ENCODE peak calls at places on chromosomes 5 and 9, in ten cellular contexts. C is stomach; Z is ovary; S is effector memory CD4-positive, alpha-beta T cell; B is CD8-positive, alpha-beta memory T cell; H is SJCRH30; D is fibroblast of lung; Y is LNCaP clone FGC; Q is prostate gland; T is IMR-90. O is an unnamed sample.

GRCh38 chr5:111697215-111697614 is 59.8 kb downstream of the NREP start:
- DNase-seq in S (no peak), H (no peak), Q (peak; percentile 13), D (peak; percentile 45), Z (no peak), B (no peak), T (no peak), C (no peak), Y (no peak), O (no peak)

GRCh38 chr9:9557804-9558334 is 1054.9 kb downstream of the PTPRD start:
- DNase-seq in D (no peak), B (no peak), S (no peak), Z (no peak), C (no peak), Y (no peak), H (no peak), Q (no peak), T (no peak), O (no peak)

GRCh38 chr5:138937392-138938387 is 62.6 kb upstream of the LRRTM2 start:
- DNase-seq in D (no peak), Y (no peak), T (no peak), Q (no peak), H (no peak), C (peak; percentile 24), Z (no peak), S (no peak), B (no peak), O (no peak)

GRCh38 chr9:131627846-131628820 is 82.8 kb downstream of the PRRT1B start:
- DNase-seq in H (peak; percentile 95), D (peak; percentile 95), C (peak; percentile 75), Q (no peak), Y (no peak), S (peak; percentile 68), T (peak; percentile 71), Z (no peak), B (peak; percentile 92), O (no peak)

GRCh38 chr5:44885903-44886302 is 77.2 kb downstream of the MRPS30 start:
- DNase-seq in D (peak; percentile 61), Y (no peak), T (no peak), C (no peak), H (no peak), Q (no peak), B (no peak), S (no peak), Z (no peak), O (no peak)

GRCh38 chr5:175059687-175060194 is 335.4 kb downstream of the MSX2 start:
- DNase-seq in Z (no peak), H (peak; percentile 86), Y (no peak), T (peak; percentile 62), C (no peak), B (no peak), D (peak; percentile 71), Q (no peak), S (no peak), O (no peak)

GRCh38 chr5:31581498-31582099 is 49.5 kb downstream of the C5orf22 start:
- DNase-seq in Y (peak; percentile 27), Q (no peak), B (no peak), H (no peak), Z (no peak), T (peak; percentile 52), C (no peak), S (no peak), D (peak; percentile 27), O (peak; percentile 13)

GRCh38 chr9:111957856-111958631 is 61.4 kb downstream of the UGCG start:
- DNase-seq in H (peak; percentile 55), B (no peak), D (peak; percentile 99), C (no peak), T (peak; percentile 99), Q (no peak), Y (no peak), Z (no peak), S (no peak), O (no peak)

GRCh38 chr5:77312411-77312810 is 101.9 kb downstream of the PDE8B start:
- DNase-seq in H (no peak), S (no peak), Q (no peak), Z (no peak), D (peak; percentile 18), T (peak; percentile 57), Y (no peak), B (no peak), C (no peak), O (no peak)

GRCh38 chr9:95078934-95079333 is 238.6 kb downstream of the FANCC start:
- DNase-seq in B (no peak), H (no peak), Q (no peak), D (no peak), C (peak; percentile 76), Z (no peak), Y (no peak), S (no peak), T (no peak), O (no peak)

GRCh38 chr5:64811050-64811640 is 42.4 kb downstream of the CWC27 start:
- DNase-seq in Q (no peak), D (peak; percentile 61), C (no peak), Y (peak; percentile 38), B (peak; percentile 21), Z (no peak), T (peak; percentile 81), S (no peak), H (peak; percentile 3), O (peak; percentile 15)

GRCh38 chr5:90093931-90094485 is 315.5 kb downstream of the CETN3 start:
- DNase-seq in T (no peak), Q (peak; percentile 36), H (no peak), C (no peak), D (no peak), B (no peak), S (no peak), Z (no peak), Y (no peak), O (no peak)

GRCh38 chr5:31962321-31962720 is 211.8 kb downstream of the GOLPH3 start:
- DNase-seq in H (no peak), Y (peak; percentile 17), B (no peak), T (no peak), D (no peak), S (no peak), Q (no peak), C (no peak), Z (no peak), O (no peak)

GRCh38 chr5:39131210-39132127 is 57.3 kb upstream of the RICTOR start:
- DNase-seq in H (no peak), S (no peak), Y (no peak), Z (no peak), Q (no peak), D (no peak), T (no peak), C (no peak), B (no peak), O (no peak)

GRCh38 chr5:37626266-37626665 is 213.6 kb downstream of the GDNF start:
- DNase-seq in Q (no peak), C (no peak), Y (no peak), Z (no peak), T (peak; percentile 39), D (no peak), H (no peak), B (no peak), S (no peak), O (no peak)

GRCh38 chr5:154577449-154577848 is 99.4 kb upstream of the HAND1 start:
- DNase-seq in H (no peak), C (no peak), D (no peak), Q (no peak), Z (no peak), Y (no peak), B (no peak), S (no peak), T (no peak), O (no peak)

GRCh38 chr9:37989632-37990155 is 79.3 kb downstream of the SHB start:
- DNase-seq in T (no peak), Z (no peak), B (no peak), D (no peak), S (no peak), Q (no peak), H (no peak), C (no peak), Y (no peak), O (no peak)
- H3K4me3 ChIP-seq in T (no peak overlapping the region), Z (no peak overlapping the region), B (no peak overlapping the region), D (no peak overlapping the region), S (no peak overlapping the region), Q (no peak overlapping the region), H (no peak overlapping the region), C (no peak overlapping the region), Y (no peak overlapping the region), O (no peak overlapping the region)

GRCh38 chr5:171999877-172000276 is 6.6 kb downstream of the FBXW11 start:
- DNase-seq in Y (no peak), T (no peak), Z (no peak), S (no peak), D (no peak), C (no peak), Q (no peak), B (no peak), H (no peak), O (no peak)
- H3K4me3 ChIP-seq in Y (no peak overlapping the region), T (no peak overlapping the region), Z (no peak overlapping the region), S (no peak overlapping the region), D (no peak overlapping the region), C (no peak overlapping the region), Q (no peak overlapping the region), B (no peak overlapping the region), H (no peak overlapping the region), O (no peak overlapping the region)

GRCh38 chr9:96620155-96620514 is 492 bp upstream of the CDC14B start:
- DNase-seq in S (no peak), Q (no peak), C (no peak), Z (no peak), T (no peak), D (no peak), H (no peak), B (no peak), Y (no peak), O (no peak)
- H3K4me3 ChIP-seq in S (peak overlapping the region; percentile 42), Q (peak overlapping the region; percentile 69), C (peak overlapping the region; percentile 86), Z (peak overlapping the region; percentile 55), T (peak overlapping the region; percentile 88), D (peak overlapping the region; percentile 61), H (peak overlapping the region; percentile 65), B (no peak overlapping the region), Y (peak overlapping the region; percentile 50), O (peak overlapping the region; percentile 54)

GRCh38 chr9:70564464-70565190 is 150.2 kb upstream of the KLF9 start:
- DNase-seq in Z (no peak), S (no peak), B (no peak), C (no peak), D (no peak), T (no peak), Q (no peak), H (peak; percentile 80), Y (no peak), O (no peak)
- H3K4me3 ChIP-seq in Z (no peak overlapping the region), S (no peak overlapping the region), B (peak overlapping the region; percentile 22), C (no peak overlapping the region), D (no peak overlapping the region), T (no peak overlapping the region), Q (no peak overlapping the region), H (no peak overlapping the region), Y (no peak overlapping the region), O (no peak overlapping the region)

GRCh38 chr9:34370970-34371880 is 5.5 kb downstream of the MYORG start:
- DNase-seq in C (no peak), Y (no peak), D (no peak), T (no peak), S (no peak), Z (no peak), Q (no peak), B (no peak), H (no peak), O (no peak)
- H3K4me3 ChIP-seq in C (no peak overlapping the region), Y (no peak overlapping the region), D (peak overlapping the region; percentile 25), T (peak overlapping the region; percentile 14), S (no peak overlapping the region), Z (no peak overlapping the region), Q (no peak overlapping the region), B (no peak overlapping the region), H (no peak overlapping the region), O (no peak overlapping the region)